ENCODE peak calls at places on chromosomes 13 and 19, in five cellular contexts. S is body of pancreas, T is lower leg skin, B is heart left ventricle, O is uterus. V is an unnamed sample.

GRCh38 chr19:50552540-50552939 is 15.7 kb downstream of the LRRC4B start:
- DNase-seq in B (no peak), O (no peak), T (no peak), S (no peak), V (no peak)

GRCh38 chr19:18741566-18742121 is 49.5 kb downstream of the COMP start:
- DNase-seq in T (no peak), S (peak; percentile 81), B (no peak), O (peak; percentile 36), V (no peak)

GRCh38 chr13:52850396-52851152 is 2.1 kb upstream of the PCDH8 start:
- DNase-seq in T (peak; percentile 23), O (peak; percentile 26), S (peak; percentile 72), B (peak; percentile 79), V (no peak)

GRCh38 chr13:76622336-76623045 is 263.7 kb downstream of the KCTD12 start:
- DNase-seq in S (no peak), B (peak; percentile 46), O (peak; percentile 69), T (peak; percentile 21), V (no peak)

GRCh38 chr13:22549126-22549525 is 631.7 kb upstream of the SGCG start:
- DNase-seq in S (no peak), O (no peak), T (no peak), B (no peak), V (no peak)

GRCh38 chr13:98657506-98658085 is 80.7 kb upstream of the STK24 start:
- DNase-seq in B (no peak), O (no peak), T (no peak), S (no peak), V (no peak)

GRCh38 chr13:24097667-24098066 is 62.9 kb upstream of the SPATA13 start:
- DNase-seq in S (no peak), T (no peak), B (no peak), O (no peak), V (no peak)

GRCh38 chr13:83350569-83350968 is 531.7 kb downstream of the SLITRK1 start:
- DNase-seq in B (no peak), O (no peak), T (no peak), S (no peak), V (no peak)

GRCh38 chr19:455031-455705 is 5.7 kb downstream of the SHC2 start:
- DNase-seq in T (no peak), B (no peak), O (no peak), S (no peak), V (no peak)

GRCh38 chr13:90696254-90696653 is 651.2 kb upstream of the MIR17HG start:
- DNase-seq in T (no peak), B (no peak), O (no peak), S (no peak), V (no peak)

GRCh38 chr19:33394006-33394722 is 20.7 kb downstream of the CEBPG start:
- DNase-seq in B (peak; percentile 70), O (peak; percentile 72), T (peak; percentile 73), S (no peak), V (no peak)

GRCh38 chr13:70408865-70409264 is 300.6 kb upstream of the KLHL1 start:
- DNase-seq in O (no peak), B (no peak), S (no peak), T (no peak), V (no peak)

GRCh38 chr13:65154661-65155447 is 2075.3 kb downstream of the PCDH9 start:
- DNase-seq in S (no peak), B (no peak), O (no peak), T (no peak), V (no peak)

GRCh38 chr19:5131866-5132561 is 163.1 kb downstream of the KDM4B start:
- DNase-seq in O (no peak), B (no peak), T (no peak), S (no peak), V (no peak)

GRCh38 chr13:72346716-72347115 is 380.7 kb downstream of the MZT1 start:
- DNase-seq in O (no peak), T (no peak), B (no peak), S (no peak), V (no peak)

GRCh38 chr19:17560205-17560595 is 4.8 kb downstream of the COLGALT1 start:
- DNase-seq in S (no peak), O (peak; percentile 46), T (no peak), B (peak; percentile 45), V (no peak)

GRCh38 chr19:51006406-51006805 is 5.0 kb upstream of the KLK8 start:
- DNase-seq in S (no peak), O (no peak), T (no peak), B (no peak), V (no peak)

GRCh38 chr19:16571283-16571682 is 932 bp downstream of the SLC35E1 start:
- DNase-seq in S (peak; percentile 38), B (no peak), T (no peak), O (no peak), V (no peak)

GRCh38 chr19:13036366-13036976 is 41.2 kb downstream of the NFIX start:
- DNase-seq in T (no peak), O (peak; percentile 69), S (no peak), B (peak; percentile 54), V (no peak)

GRCh38 chr19:54035215-54036178 is 28.2 kb downstream of the VSTM1 start:
- DNase-seq in S (no peak), O (no peak), B (no peak), T (no peak), V (no peak)

GRCh38 chr13:94143624-94144350 is 335.7 kb downstream of the DCT start:
- DNase-seq in T (no peak), S (no peak), O (no peak), B (no peak), V (no peak)

GRCh38 chr13:46388846-46389245 is 1.8 kb upstream of the RUBCNL start:
- DNase-seq in S (no peak), T (no peak), B (no peak), O (no peak), V (no peak)

GRCh38 chr13:46386996-46387851 is at the start of gene RUBCNL:
- DNase-seq in S (peak; percentile 16), T (no peak), O (no peak), B (peak; percentile 49), V (no peak)

GRCh38 chr13:46388308-46388707 is 1.3 kb upstream of the RUBCNL start:
- DNase-seq in O (no peak), S (no peak), B (no peak), T (no peak), V (no peak)

GRCh38 chr13:46385946-46386345 is 1.1 kb downstream of the RUBCNL start:
- DNase-seq in T (no peak), B (no peak), S (no peak), O (no peak), V (no peak)

GRCh38 chr13:46386426-46386995 is 541 bp downstream of the RUBCNL start:
- DNase-seq in O (no peak), B (no peak), T (no peak), S (no peak), V (no peak)
- TF ChIP-seq POLR2A in O (no peak), B (no peak), T (no peak), S (no peak), V (no peak)

GRCh38 chr19:41545547-41545946 is 30.4 kb upstream of the CEACAM21 start:
- DNase-seq in S (no peak), B (no peak), O (no peak), T (no peak), V (no peak)
- TF ChIP-seq POLR2A in S (no peak), B (no peak), O (no peak), T (no peak), V (no peak)

GRCh38 chr13:113122571-113123225 is at the start of gene F10:
- DNase-seq in S (peak; percentile 51), T (peak; percentile 56), O (peak; percentile 62), B (peak; percentile 79), V (no peak)
- TF ChIP-seq POLR2A in S (no peak), T (no peak), O (peak; percentile 47), B (peak; percentile 28), V (no peak)

GRCh38 chr19:31600731-31601295 is 251.6 kb upstream of the TSHZ3 start:
- DNase-seq in B (no peak), S (no peak), O (no peak), T (no peak), V (no peak)
- TF ChIP-seq POLR2A in B (no peak), S (no peak), O (no peak), T (no peak), V (no peak)

DNA sequence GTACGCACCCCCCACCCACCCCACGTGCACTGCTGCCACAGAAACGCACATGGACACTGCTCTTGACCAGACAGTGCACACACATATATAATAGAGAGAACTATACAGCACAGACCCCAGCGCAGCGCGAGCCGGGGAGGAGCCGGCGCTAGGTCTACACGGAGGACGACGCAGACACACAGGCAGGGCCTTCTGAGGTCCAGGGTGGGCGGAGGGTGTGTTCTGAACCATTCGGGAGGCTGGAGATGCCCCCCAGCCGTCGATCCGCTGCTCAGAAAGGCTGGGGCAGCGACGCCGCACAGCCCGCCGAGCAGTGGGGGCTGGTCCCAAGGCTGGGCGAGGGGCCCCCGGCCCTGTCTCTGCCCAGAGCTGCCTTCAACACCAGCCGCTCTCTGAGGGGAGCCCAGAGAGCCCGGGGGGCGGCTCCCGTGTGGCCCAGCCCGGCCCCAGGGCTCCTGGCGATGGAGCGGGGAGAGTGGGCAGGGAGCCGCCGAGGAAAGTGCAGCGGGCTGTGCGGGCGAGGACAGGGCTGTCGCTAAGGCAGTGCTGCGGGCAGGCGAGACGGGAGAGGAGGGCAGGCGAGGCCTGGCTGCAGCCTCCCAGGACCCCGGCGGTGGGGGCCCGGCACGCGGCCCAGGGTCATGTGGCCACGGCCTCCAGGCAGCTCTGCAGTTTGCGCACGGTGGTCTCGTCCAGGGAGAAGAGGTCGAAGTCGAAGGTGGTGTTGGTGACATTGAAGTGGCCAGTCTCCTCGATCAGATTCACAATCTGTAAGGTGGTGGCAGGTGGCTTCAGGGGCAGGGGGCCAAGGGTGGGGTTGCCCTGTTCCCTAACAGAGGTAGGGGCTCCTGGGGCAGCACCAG is 67.1 kb downstream of the MLLT1 start:
- DNase-seq in T (no peak), B (no peak), O (peak; percentile 14), S (no peak), V (no peak)
- TF ChIP-seq POLR2A in T (no peak), B (no peak), O (no peak), S (no peak), V (no peak)

DNA sequence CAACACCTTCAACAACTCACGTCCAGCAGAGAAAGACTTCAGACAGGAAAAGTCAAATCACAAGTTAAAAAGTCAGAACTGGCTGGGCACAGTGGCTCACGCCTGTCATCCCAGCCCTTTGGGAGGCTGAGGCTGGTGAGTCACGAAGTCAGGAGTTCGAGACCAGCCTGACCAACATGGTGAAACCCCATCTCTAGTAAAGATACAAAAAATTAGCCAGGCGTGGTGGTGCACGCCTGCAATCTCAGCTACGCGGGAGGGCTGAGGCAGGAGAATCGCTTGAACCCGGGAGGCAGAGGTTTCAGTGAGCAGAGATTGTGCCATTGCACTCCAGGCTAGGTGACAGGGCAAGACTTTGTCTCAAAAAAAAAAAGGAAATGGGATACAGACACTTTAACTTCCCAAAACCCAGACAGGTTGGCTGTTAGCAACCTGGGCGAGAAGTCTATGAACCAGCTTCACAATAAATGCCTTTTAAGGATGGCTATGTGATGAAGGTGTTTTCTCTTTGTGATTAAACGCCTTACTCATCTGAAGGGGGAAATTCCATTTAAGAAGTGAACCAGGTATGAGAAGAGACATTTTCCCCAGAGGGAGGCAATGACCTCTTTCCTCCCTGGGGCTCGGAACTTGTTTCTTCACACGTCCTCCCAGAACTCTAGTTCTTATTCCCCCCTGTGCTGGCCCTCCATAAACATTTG is 80.4 kb downstream of the INSR start:
- DNase-seq in O (no peak), S (no peak), T (no peak), B (no peak), V (no peak)
- TF ChIP-seq POLR2A in O (no peak), S (peak; percentile 10), T (no peak), B (no peak), V (no peak)

GRCh38 chr19:11261902-11262839 is at the start of gene DOCK6:
- DNase-seq in O (no peak), B (peak; percentile 55), T (no peak), S (peak; percentile 44), V (no peak)
- TF ChIP-seq POLR2A in O (no peak), B (no peak), T (no peak), S (no peak), V (no peak)

V was measured in esophagus squamous epithelium.